ENCODE peak calls at places on chromosomes 4 and X, in five cellular contexts. X, H, L, R and J are unnamed samples. For H3K4me1, the result is how much of the 10 kb centered on the place peaks cover.

GRCh38 chr4:17275836-17276235 is 236.1 kb downstream of the QDPR start:
- DNase-seq in X (no peak), H (no peak), L (no peak), R (no peak), J (no peak)

GRCh38 chrX:3655181-3655580 is 58.3 kb downstream of the PRKX start:
- DNase-seq in X (no peak), H (no peak), L (no peak), R (no peak), J (no peak)

GRCh38 chr4:2934077-2934812 is 29.0 kb downstream of the NOP14 start:
- DNase-seq in X (no peak), H (peak), L (peak), R (no peak), J (peak)

GRCh38 chrX:110866421-110866820 is 70.8 kb upstream of the CHRDL1 start:
- DNase-seq in X (no peak), H (no peak), L (no peak), R (no peak), J (no peak)

GRCh38 chr4:53478671-53479456 is 101.4 kb downstream of the FIP1L1 start:
- DNase-seq in X (no peak), H (no peak), L (peak), R (no peak), J (no peak)

GRCh38 chrX:138485224-138485623 is 226.3 kb downstream of the FGF13 start:
- DNase-seq in X (no peak), H (no peak), L (no peak), R (no peak), J (no peak)

GRCh38 chr4:138749303-138749702 is 266.3 kb upstream of the NOCT start:
- DNase-seq in X (peak), H (no peak), L (no peak), R (no peak), J (no peak)

GRCh38 chrX:41002021-41002420 is 83.2 kb upstream of the USP9X start:
- DNase-seq in X (no peak), H (no peak), L (no peak), R (no peak), J (no peak)

GRCh38 chr4:158722917-158723793 is at the start of gene PPID:
- DNase-seq in X (peak), H (peak), L (peak), R (peak), J (peak)

GRCh38 chr4:158722291-158722916 is 792 bp downstream of the PPID start:
- DNase-seq in X (peak), H (no peak), L (peak), R (no peak), J (no peak)

GRCh38 chr4:158715787-158716186 is 7.4 kb downstream of the PPID start:
- DNase-seq in X (no peak), H (no peak), L (no peak), R (no peak), J (no peak)

GRCh38 chr4:158724647-158725046 is 1.5 kb upstream of the PPID start:
- DNase-seq in X (no peak), H (no peak), L (no peak), R (no peak), J (no peak)

DNA sequence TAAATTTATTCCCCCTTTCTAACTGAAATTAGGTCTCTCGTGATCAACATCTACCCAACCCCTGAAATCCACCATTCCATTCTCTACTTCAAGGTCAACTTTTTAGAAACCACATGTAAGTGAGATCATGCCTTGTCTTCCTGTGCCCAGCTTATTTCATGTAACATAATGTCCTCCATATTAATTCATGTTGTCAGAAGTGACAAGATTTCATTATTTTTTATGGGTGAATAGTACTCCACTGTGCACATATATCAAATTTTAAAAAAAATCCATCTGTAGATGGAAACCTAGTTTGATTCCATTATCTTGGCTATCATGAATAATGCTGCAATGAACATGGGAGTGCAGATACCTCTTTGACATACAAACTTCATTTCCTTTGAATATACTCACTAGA is 1.5 kb downstream of the PPID start:
- DNase-seq in X (no peak), H (no peak), L (no peak), R (no peak), J (no peak)
- H3K4me3 ChIP-seq in X (no peak), H (no peak), L (peak), R (peak), J (no peak)

DNA sequence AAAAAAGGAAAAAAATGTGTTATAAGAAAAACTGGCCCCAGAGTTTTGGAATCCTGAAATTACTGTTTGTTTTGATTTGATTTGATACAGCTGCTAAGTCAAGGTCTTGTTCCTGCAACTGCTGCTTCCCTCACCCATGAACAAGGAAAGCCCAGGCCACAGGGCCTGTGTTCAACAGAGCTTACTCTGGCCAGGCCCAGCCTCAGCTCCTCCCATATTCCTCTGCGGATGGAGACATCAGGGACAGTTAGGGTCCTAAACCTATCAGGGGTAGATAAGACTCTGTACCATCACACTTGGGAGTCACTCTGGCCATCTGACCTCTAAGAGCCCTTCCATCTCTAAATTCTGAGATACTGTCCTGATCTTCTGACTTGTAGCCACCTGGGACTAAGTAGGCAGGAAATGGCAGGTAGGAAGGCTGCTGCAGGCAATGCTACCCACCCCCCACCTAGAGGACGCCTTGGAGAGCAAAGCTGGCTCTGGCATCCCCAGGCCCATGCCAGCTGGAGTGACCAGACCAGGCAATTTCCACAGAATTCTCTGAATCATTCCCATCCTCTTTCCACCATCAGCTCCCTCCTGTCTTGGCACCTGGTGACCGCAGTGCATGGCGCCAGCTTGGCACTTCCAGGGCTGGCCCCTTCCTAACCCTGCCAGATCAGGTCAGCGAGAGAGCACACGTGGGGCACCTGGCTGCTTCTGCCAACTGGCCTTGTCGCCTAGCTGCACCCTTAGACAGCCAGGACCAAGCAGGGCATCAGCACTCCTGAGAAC is 58.0 kb upstream of the TMEM33 start:
- DNase-seq in X (no peak), H (no peak), L (no peak), R (no peak), J (no peak)
- H3K4me1 ChIP-seq in X (under half), H (under half), L (under half), R (under half), J (under half)

GRCh38 chr4:55397521-55398321 is 2.0 kb downstream of the TMEM165 start:
- DNase-seq in X (peak), H (no peak), L (peak), R (no peak), J (no peak)

GRCh38 chr4:55397024-55397520 is 1.3 kb downstream of the TMEM165 start:
- DNase-seq in X (peak), H (no peak), L (peak), R (no peak), J (no peak)

GRCh38 chr4:55398461-55398860 is 2.7 kb downstream of the TMEM165 start:
- DNase-seq in X (no peak), H (no peak), L (peak), R (no peak), J (no peak)

GRCh38 chr4:55398966-55399365 is 3.2 kb downstream of the TMEM165 start:
- DNase-seq in X (no peak), H (no peak), L (no peak), R (no peak), J (no peak)

DNA sequence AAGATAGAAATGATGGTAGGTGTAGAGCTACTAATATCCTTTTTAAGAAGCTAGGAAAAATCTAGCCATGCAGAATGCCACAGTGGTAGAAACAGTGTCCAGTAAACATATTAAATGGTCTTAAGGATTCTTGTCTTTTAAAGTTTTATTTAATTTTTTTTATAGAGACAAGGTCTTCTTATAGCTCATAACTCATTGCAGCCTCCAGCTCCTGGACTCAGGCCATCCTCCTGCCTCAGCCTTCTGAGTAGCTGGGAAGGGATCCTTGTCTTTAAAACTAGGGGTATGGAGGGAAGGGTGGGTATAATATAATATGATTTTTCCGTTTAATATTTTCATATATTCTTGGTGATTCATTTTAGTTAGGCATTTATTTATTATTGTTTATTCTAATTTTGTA is 3.8 kb downstream of the TMEM165 start:
- DNase-seq in X (no peak), H (no peak), L (no peak), R (no peak), J (no peak)
- H3K27ac ChIP-seq in X (no peak), H (no peak), L (no peak), R (no peak), J (no peak)

DNA sequence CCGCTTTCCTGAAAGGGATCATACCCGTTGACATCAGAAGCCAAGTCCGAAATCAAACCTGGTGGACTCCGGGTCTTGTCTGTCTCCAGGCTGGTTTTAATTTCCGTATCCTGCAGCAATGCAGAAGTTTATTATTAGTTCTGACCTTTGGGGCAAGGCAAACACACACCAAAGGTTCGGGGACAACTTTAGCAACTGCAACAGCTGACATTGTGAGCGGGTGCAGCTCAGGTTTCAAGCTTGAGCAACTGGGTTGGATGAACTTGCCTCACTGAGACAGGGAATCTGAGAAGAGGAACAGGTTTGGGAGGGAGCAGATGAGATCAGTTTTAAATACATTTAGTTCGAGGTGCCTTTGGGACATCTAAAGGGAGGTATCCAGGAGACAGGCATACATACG is 110.7 kb downstream of the GNL3L start:
- DNase-seq in X (peak), H (no peak), L (peak), R (no peak), J (no peak)
- H3K4me3 ChIP-seq in X (no peak), H (no peak), L (no peak), R (no peak), J (no peak)

GRCh38 chrX:45758319-45758718 is 557.6 kb upstream of the DIPK2B start:
- DNase-seq in X (no peak), H (peak), L (peak), R (no peak), J (no peak)

GRCh38 chrX:45761920-45762319 is 561.2 kb upstream of the DIPK2B start:
- DNase-seq in X (no peak), H (no peak), L (peak), R (no peak), J (no peak)

GRCh38 chrX:45758738-45759397 is 558.2 kb upstream of the DIPK2B start:
- DNase-seq in X (no peak), H (peak), L (peak), R (no peak), J (no peak)

GRCh38 chrX:45762699-45763647 is 562.3 kb upstream of the DIPK2B start:
- DNase-seq in X (no peak), H (no peak), L (peak), R (no peak), J (no peak)

GRCh38 chrX:45760187-45760742 is 559.6 kb upstream of the DIPK2B start:
- DNase-seq in X (no peak), H (no peak), L (no peak), R (no peak), J (no peak)
- H3K4me1 ChIP-seq in X (under half), H (under half), L (half or more), R (half or more), J (under half)